ENCODE peak calls at places on chromosome 10, in eight cellular contexts. R, W, B, E, T, O, I and M are unnamed samples.

GRCh38 chr10:61169294-61169693 is 225.3 kb upstream of the RHOBTB1 start:
- DNase-seq in R (no peak), W (no peak), B (no peak), E (no peak), T (no peak), O (no peak), I (no peak), M (no peak)

GRCh38 chr10:43877001-43877400 is 228.3 kb upstream of the ZNF32 start:
- DNase-seq in R (no peak), W (no peak), B (no peak), E (no peak), T (no peak), O (no peak), I (no peak), M (no peak)

GRCh38 chr10:43396928-43397624 is 11.9 kb downstream of the HNRNPF start:
- DNase-seq in R (peak), W (peak), B (peak), E (peak), T (peak), O (peak), I (peak), M (peak)

GRCh38 chr10:97805960-97806359 is 34.2 kb upstream of the SFRP5 start:
- DNase-seq in R (no peak), W (no peak), B (no peak), E (no peak), T (no peak), O (no peak), I (no peak), M (no peak)

GRCh38 chr10:97016728-97017473 is 168.9 kb downstream of the SLIT1 start:
- DNase-seq in R (no peak), W (no peak), B (no peak), E (no peak), T (no peak), O (no peak), I (no peak), M (no peak)

GRCh38 chr10:127132434-127132833 is 64.0 kb downstream of the INSYN2A start:
- DNase-seq in R (no peak), W (no peak), B (no peak), E (no peak), T (no peak), O (no peak), I (no peak), M (no peak)

GRCh38 chr10:70656489-70656888 is 15.8 kb upstream of the ADAMTS14 start:
- DNase-seq in R (peak), W (peak), B (no peak), E (peak), T (no peak), O (peak), I (peak), M (peak)

GRCh38 chr10:4131407-4132215 is 346.6 kb upstream of the KLF6 start:
- DNase-seq in R (no peak), W (peak), B (peak), E (peak), T (peak), O (peak), I (peak), M (peak)

GRCh38 chr10:91587710-91588638 is 44.9 kb downstream of the PPP1R3C start:
- DNase-seq in R (no peak), W (peak), B (no peak), E (peak), T (no peak), O (no peak), I (peak), M (no peak)

GRCh38 chr10:91980319-91980718 is 56.7 kb downstream of the BTAF1 start:
- DNase-seq in R (no peak), W (no peak), B (no peak), E (no peak), T (no peak), O (no peak), I (no peak), M (no peak)

GRCh38 chr10:68871731-68872342 is 29.3 kb upstream of the DDX50 start:
- DNase-seq in R (no peak), W (peak), B (no peak), E (peak), T (no peak), O (no peak), I (peak), M (no peak)

GRCh38 chr10:127400216-127400615 is 148.9 kb upstream of the NPS start:
- DNase-seq in R (no peak), W (no peak), B (no peak), E (no peak), T (no peak), O (no peak), I (no peak), M (no peak)

GRCh38 chr10:3651969-3652653 is 132.9 kb downstream of the KLF6 start:
- DNase-seq in R (no peak), W (no peak), B (no peak), E (no peak), T (no peak), O (no peak), I (no peak), M (no peak)

GRCh38 chr10:32190890-32191491 is 134.8 kb upstream of the KIF5B start:
- DNase-seq in R (no peak), W (peak), B (peak), E (peak), T (no peak), O (no peak), I (peak), M (peak)

GRCh38 chr10:17872191-17873091 is 63.3 kb downstream of the MRC1 start:
- DNase-seq in R (no peak), W (peak), B (peak), E (peak), T (no peak), O (no peak), I (no peak), M (peak)

GRCh38 chr10:35986756-35987467 is 344.8 kb upstream of the FZD8 start:
- DNase-seq in R (no peak), W (no peak), B (no peak), E (peak), T (no peak), O (no peak), I (no peak), M (peak)

GRCh38 chr10:60974463-60975149 is 30.6 kb upstream of the RHOBTB1 start:
- DNase-seq in R (no peak), W (no peak), B (no peak), E (peak), T (no peak), O (no peak), I (peak), M (peak)

GRCh38 chr10:42754155-42755027 is 28.2 kb upstream of the BMS1 start:
- DNase-seq in R (no peak), W (no peak), B (no peak), E (peak), T (peak), O (no peak), I (no peak), M (no peak)

GRCh38 chr10:85145966-85146365 is 817.6 kb downstream of the CCSER2 start:
- DNase-seq in R (no peak), W (no peak), B (no peak), E (no peak), T (no peak), O (no peak), I (no peak), M (no peak)

GRCh38 chr10:21161090-21161625 is 264.0 kb upstream of the NEBL start:
- DNase-seq in R (no peak), W (no peak), B (no peak), E (no peak), T (no peak), O (no peak), I (no peak), M (no peak)

GRCh38 chr10:91162050-91162494 is 58.4 kb upstream of the PCGF5 start:
- DNase-seq in R (no peak), W (peak), B (no peak), E (peak), T (no peak), O (no peak), I (no peak), M (no peak)

GRCh38 chr10:119022846-119023552 is 6.5 kb upstream of the NANOS1 start:
- DNase-seq in R (no peak), W (peak), B (no peak), E (peak), T (no peak), O (no peak), I (peak), M (no peak)

GRCh38 chr10:70892631-70893030 is 4.3 kb upstream of the PCBD1 start:
- DNase-seq in R (no peak), W (no peak), B (no peak), E (no peak), T (no peak), O (no peak), I (no peak), M (no peak)

GRCh38 chr10:11108356-11108755 is 90.7 kb downstream of the CELF2 start:
- DNase-seq in R (no peak), W (no peak), B (no peak), E (peak), T (no peak), O (no peak), I (no peak), M (peak)

GRCh38 chr10:31804416-31804815 is 124.2 kb downstream of the ARHGAP12 start:
- DNase-seq in R (no peak), W (peak), B (no peak), E (no peak), T (no peak), O (no peak), I (no peak), M (no peak)

GRCh38 chr10:8369666-8370065 is 315.2 kb downstream of the GATA3 start:
- DNase-seq in R (no peak), W (no peak), B (no peak), E (peak), T (no peak), O (no peak), I (peak), M (no peak)

GRCh38 chr10:110414563-110415309 is 83.0 kb upstream of the DUSP5 start:
- DNase-seq in R (peak), W (peak), B (peak), E (peak), T (peak), O (peak), I (peak), M (no peak)

GRCh38 chr10:26432938-26433337 is 5.2 kb upstream of the APBB1IP start:
- DNase-seq in R (no peak), W (peak), B (no peak), E (peak), T (no peak), O (no peak), I (peak), M (no peak)

GRCh38 chr10:21534611-21535493 is 820 bp downstream of the MLLT10 start:
- DNase-seq in R (no peak), W (no peak), B (peak), E (peak), T (peak), O (peak), I (peak), M (peak)

GRCh38 chr10:116590590-116591444 is at the start of gene PNLIPRP1:
- DNase-seq in R (no peak), W (no peak), B (no peak), E (no peak), T (no peak), O (no peak), I (no peak), M (no peak)

GRCh38 chr10:119306964-119307363 is 99.6 kb downstream of the GRK5 start:
- DNase-seq in R (no peak), W (no peak), B (no peak), E (no peak), T (no peak), O (no peak), I (peak), M (no peak)

GRCh38 chr10:110259317-110259716 is 45.4 kb downstream of the SMNDC1 start:
- DNase-seq in R (no peak), W (no peak), B (no peak), E (no peak), T (no peak), O (no peak), I (no peak), M (no peak)

GRCh38 chr10:82037076-82037475 is 162.1 kb downstream of the NRG3 start:
- DNase-seq in R (no peak), W (no peak), B (no peak), E (no peak), T (no peak), O (no peak), I (no peak), M (peak)

GRCh38 chr10:69733791-69734261 is 67.9 kb upstream of the COL13A1 start:
- DNase-seq in R (no peak), W (peak), B (no peak), E (peak), T (no peak), O (no peak), I (peak), M (no peak)

GRCh38 chr10:131667561-131667960 is 233.2 kb upstream of the PPP2R2D start:
- DNase-seq in R (no peak), W (no peak), B (no peak), E (no peak), T (no peak), O (no peak), I (no peak), M (no peak)